ENCODE peak calls at places on chromosome 4, in nine cellular contexts. Y, I, O, U, H, C, J, B and T are unnamed samples.

GRCh38 chr4:149914521-149915115 is 99.0 kb upstream of the IQCM start:
- DNase-seq in H (peak), B (no peak), J (no peak), I (no peak), U (peak), O (peak), C (no peak), Y (peak), T (peak)

GRCh38 chr4:140156529-140157171 is 2.7 kb upstream of the MAML3 start:
- DNase-seq in B (no peak), Y (no peak), I (no peak), C (no peak), U (no peak), J (no peak), O (no peak), H (peak), T (no peak)

GRCh38 chr4:126172126-126172525 is 857.4 kb downstream of the FAT4 start:
- DNase-seq in U (no peak), B (no peak), C (no peak), Y (peak), J (no peak), I (no peak), H (no peak), O (no peak), T (no peak)

GRCh38 chr4:138267835-138268234 is 25.7 kb upstream of the SLC7A11 start:
- DNase-seq in U (no peak), H (no peak), Y (no peak), B (no peak), J (no peak), I (no peak), C (no peak), O (no peak), T (no peak)

GRCh38 chr4:100504086-100504874 is 13.5 kb downstream of the EMCN start:
- DNase-seq in U (peak), Y (no peak), O (peak), C (no peak), B (no peak), I (no peak), H (no peak), J (no peak), T (no peak)

GRCh38 chr4:92232566-92232965 is 71.2 kb upstream of the GRID2 start:
- DNase-seq in U (no peak), J (no peak), B (no peak), C (no peak), H (no peak), O (no peak), Y (peak), I (no peak), T (no peak)

GRCh38 chr4:149521611-149522010 is 294.0 kb downstream of the IQCM start:
- DNase-seq in C (no peak), Y (peak), U (no peak), B (no peak), J (no peak), O (no peak), H (no peak), I (no peak), T (no peak)

GRCh38 chr4:55365347-55365728 is 19.3 kb downstream of the SRD5A3 start:
- DNase-seq in I (no peak), Y (no peak), H (no peak), C (no peak), O (no peak), J (no peak), B (no peak), U (no peak), T (no peak)

GRCh38 chr4:186839122-186840037 is 115.7 kb upstream of the FAT1 start:
- DNase-seq in U (no peak), Y (peak), C (no peak), H (no peak), O (peak), B (no peak), I (no peak), J (no peak), T (no peak)

GRCh38 chr4:184515606-184516005 is 41.3 kb upstream of the IRF2 start:
- DNase-seq in I (no peak), B (no peak), U (no peak), O (no peak), Y (no peak), C (no peak), H (no peak), J (no peak), T (no peak)

GRCh38 chr4:47926667-47927258 is 12.4 kb upstream of the NFXL1 start:
- DNase-seq in U (peak), O (peak), J (peak), C (peak), B (peak), Y (peak), H (peak), I (peak), T (peak)

GRCh38 chr4:120918788-120919187 is 3.7 kb downstream of the PRDM5 start:
- DNase-seq in H (no peak), J (no peak), B (peak), U (peak), O (no peak), C (no peak), Y (no peak), I (no peak), T (no peak)

GRCh38 chr4:55820260-55820659 is 670 bp downstream of the EXOC1L start:
- DNase-seq in J (no peak), Y (no peak), I (no peak), H (no peak), B (no peak), O (no peak), U (no peak), C (no peak), T (no peak)

GRCh38 chr4:164802301-164802700 is 48.4 kb downstream of the SMIM31 start:
- DNase-seq in C (no peak), B (no peak), U (no peak), I (no peak), Y (no peak), O (no peak), H (no peak), J (no peak), T (no peak)

GRCh38 chr4:139453041-139453370 is 915 bp upstream of the RAB33B start:
- DNase-seq in I (peak), B (no peak), Y (peak), C (no peak), J (no peak), H (peak), U (peak), O (peak), T (peak)

GRCh38 chr4:123546123-123546654 is 149.6 kb downstream of the SPRY1 start:
- DNase-seq in U (no peak), Y (peak), J (no peak), O (no peak), I (no peak), C (no peak), B (no peak), H (no peak), T (no peak)

GRCh38 chr4:155972098-155972497 is 18.4 kb upstream of the CTSO start:
- DNase-seq in Y (peak), O (peak), U (peak), C (no peak), H (no peak), B (no peak), J (no peak), I (no peak), T (no peak)

GRCh38 chr4:10787365-10787764 is 102.8 kb upstream of the CLNK start:
- DNase-seq in J (no peak), O (no peak), C (no peak), U (no peak), Y (no peak), H (no peak), B (no peak), I (no peak), T (no peak)

GRCh38 chr4:169124661-169125060 is 114.6 kb upstream of the CBR4 start:
- DNase-seq in U (no peak), I (no peak), Y (no peak), J (no peak), B (no peak), O (no peak), C (no peak), H (no peak), T (no peak)

GRCh38 chr4:139219450-139220055 is 42.5 kb upstream of the ELF2 start:
- DNase-seq in J (no peak), B (peak), I (no peak), H (no peak), O (no peak), C (no peak), Y (no peak), U (no peak), T (no peak)

GRCh38 chr4:148258526-148258925 is 183.7 kb downstream of the NR3C2 start:
- DNase-seq in J (no peak), C (no peak), U (no peak), Y (no peak), O (no peak), H (no peak), I (no peak), B (no peak), T (no peak)

GRCh38 chr4:149987330-149987751 is 90.9 kb upstream of the DCLK2 start:
- DNase-seq in H (no peak), B (no peak), Y (no peak), O (no peak), I (no peak), U (no peak), J (no peak), C (no peak), T (no peak)

GRCh38 chr4:42398448-42399355 is 1.4 kb downstream of the SHISA3 start:
- DNase-seq in Y (no peak), J (no peak), H (no peak), O (no peak), C (no peak), U (peak), I (no peak), B (no peak), T (no peak)

GRCh38 chr4:76831475-76832390 is 66.2 kb downstream of the SOWAHB start:
- DNase-seq in O (no peak), I (no peak), H (no peak), C (no peak), Y (peak), B (no peak), J (no peak), U (no peak), T (no peak)

GRCh38 chr4:169791527-169792156 is 33.9 kb upstream of the HPF1 start:
- DNase-seq in U (peak), C (peak), Y (peak), I (no peak), B (peak), O (peak), J (no peak), H (no peak), T (no peak)

GRCh38 chr4:164807611-164808010 is 53.7 kb downstream of the SMIM31 start:
- DNase-seq in J (peak), Y (no peak), I (no peak), B (no peak), O (peak), H (no peak), U (peak), C (no peak), T (no peak)

DNA sequence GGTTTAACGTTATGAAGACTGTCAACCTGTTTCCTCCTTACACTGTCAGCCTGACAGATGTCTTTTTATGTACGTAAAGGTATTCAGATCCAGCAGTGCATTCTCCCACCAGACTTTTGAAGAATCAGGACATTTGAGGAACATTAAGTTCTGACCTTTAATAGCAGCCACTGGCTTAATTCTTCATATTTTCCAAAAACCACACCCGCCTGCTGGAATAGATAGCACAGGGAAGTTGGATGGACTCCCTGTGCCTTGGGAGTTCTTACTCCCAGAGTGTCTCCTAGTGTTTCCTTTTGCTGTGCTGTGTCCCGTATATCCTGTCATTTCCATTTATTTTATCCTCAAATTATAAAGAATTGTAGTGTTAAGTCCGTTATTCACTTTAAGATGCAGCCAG is 94.5 kb downstream of the AFF1 start:
- DNase-seq in U (no peak), I (no peak), H (no peak), C (no peak), J (no peak), O (no peak), B (no peak), Y (no peak), T (no peak)
- H3K4me3 ChIP-seq in U (no peak), I (no peak), H (no peak), C (no peak), J (no peak), O (no peak), B (no peak), Y (no peak), T (no peak)

DNA sequence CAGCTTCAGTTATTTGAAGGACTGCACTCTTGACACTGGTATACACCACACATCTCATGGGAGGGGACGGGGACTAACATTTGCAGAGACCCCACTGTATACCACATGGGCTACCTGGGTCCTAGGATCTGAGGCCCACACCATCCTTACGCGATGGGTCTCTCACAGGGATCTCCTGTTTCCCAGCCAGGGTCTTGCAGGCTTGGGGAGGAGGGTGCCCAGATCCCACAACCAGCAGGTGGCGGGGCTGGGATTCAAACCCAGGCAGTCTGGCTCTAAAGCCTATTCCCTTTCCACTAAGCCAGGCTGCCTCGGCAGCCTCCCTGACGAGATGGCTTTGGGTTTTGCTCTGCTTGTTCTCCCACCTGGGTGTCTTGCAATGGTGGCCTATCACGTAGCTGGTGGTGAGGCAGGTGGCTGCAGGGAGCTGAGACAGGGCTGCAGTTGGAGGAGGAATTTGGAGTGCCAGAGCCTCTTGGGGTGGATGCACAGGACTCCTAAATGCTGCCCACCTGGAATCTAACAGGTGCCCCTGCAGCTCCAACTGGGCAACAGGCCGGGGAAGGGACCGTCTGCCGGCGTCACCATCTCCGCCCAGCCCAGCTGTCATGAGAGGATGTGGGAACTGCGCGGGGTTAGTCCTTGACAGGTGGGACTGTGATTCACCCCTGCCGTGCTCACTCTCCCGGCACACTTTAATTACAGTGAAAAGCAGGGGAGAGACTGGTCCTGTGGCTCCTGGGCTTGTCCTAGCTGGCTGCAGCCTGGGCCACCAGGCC is 110.7 kb downstream of the PSAPL1 start:
- DNase-seq in Y (no peak), H (no peak), J (no peak), U (no peak), O (no peak), I (no peak), B (no peak), C (peak), T (no peak)
- TF ChIP-seq CTCF in Y (peak), H (no peak), J (no peak), U (no peak), O (no peak), I (no peak), B (no peak), C (no peak), T (no peak)

GRCh38 chr4:162872001-162872400 is 294.7 kb downstream of the NAF1 start:
- DNase-seq in B (no peak), U (no peak), I (no peak), O (no peak), C (no peak), H (no peak), Y (no peak), J (no peak), T (no peak)
- H3K4me3 ChIP-seq in B (no peak), U (no peak), I (no peak), O (no peak), C (no peak), H (no peak), Y (no peak), J (no peak), T (no peak)

DNA sequence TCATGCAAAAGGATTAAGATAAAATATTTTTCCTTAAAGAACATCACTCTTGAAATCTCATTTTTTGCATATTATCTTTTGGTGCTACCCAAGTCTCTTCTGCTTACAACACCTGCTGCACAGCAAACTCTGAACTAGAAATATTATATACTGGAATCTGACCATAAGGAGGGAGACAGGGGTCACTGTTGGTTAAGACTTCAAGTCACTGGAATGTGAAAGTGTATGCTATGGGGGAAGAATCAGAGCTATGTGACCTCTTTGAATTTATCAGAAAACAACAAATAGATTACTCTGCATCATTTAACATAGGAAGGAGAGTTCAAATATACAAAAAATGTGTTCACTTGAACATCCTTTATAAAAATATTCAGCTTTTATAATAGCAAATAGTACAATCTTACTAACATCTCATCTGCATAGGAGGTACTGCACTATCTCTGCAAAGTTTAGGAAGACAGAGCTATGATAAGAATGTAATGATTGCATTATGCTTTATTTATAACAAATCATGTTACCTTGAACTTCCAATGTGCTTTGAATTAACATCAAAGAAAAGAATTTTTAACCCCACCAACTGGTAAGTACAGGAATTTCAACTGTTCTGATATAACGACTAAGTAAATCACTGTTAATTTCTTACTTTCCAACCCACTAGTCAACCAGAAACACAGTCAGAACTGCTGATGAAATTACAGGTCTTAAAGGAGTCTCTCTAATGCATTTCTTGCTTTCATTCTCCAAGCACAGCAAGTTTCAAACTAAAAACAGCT is 69.8 kb downstream of the ZNF827 start:
- DNase-seq in J (no peak), H (peak), B (no peak), U (no peak), O (no peak), I (no peak), Y (no peak), C (no peak), T (no peak)
- TF ChIP-seq CTCF in J (no peak), H (peak), B (peak), U (peak), O (no peak), I (peak), Y (no peak), C (no peak), T (peak)

GRCh38 chr4:19987746-19988145 is 264.0 kb upstream of the SLIT2 start:
- DNase-seq in H (no peak), C (no peak), U (no peak), B (no peak), I (no peak), O (peak), Y (peak), J (no peak), T (peak)

GRCh38 chr4:19983072-19983471 is 268.6 kb upstream of the SLIT2 start:
- DNase-seq in C (no peak), U (no peak), H (no peak), O (peak), Y (peak), B (no peak), I (no peak), J (no peak), T (peak)

GRCh38 chr4:19982556-19982955 is 269.1 kb upstream of the SLIT2 start:
- DNase-seq in B (no peak), U (no peak), I (no peak), O (peak), J (no peak), H (no peak), C (no peak), Y (peak), T (peak)
- H3K4me3 ChIP-seq in B (no peak), U (no peak), I (no peak), O (no peak), J (no peak), H (no peak), C (no peak), Y (no peak), T (no peak)

GRCh38 chr4:7464259-7464655 is 29.5 kb upstream of the PSAPL1 start:
- DNase-seq in J (no peak), U (no peak), B (no peak), Y (no peak), C (no peak), I (no peak), O (no peak), H (no peak), T (no peak)
- TF ChIP-seq CTCF in J (no peak), U (no peak), B (no peak), Y (no peak), C (no peak), I (no peak), O (no peak), H (no peak), T (no peak)

GRCh38 chr4:85478576-85478975 is 3.6 kb downstream of the ARHGAP24 start:
- DNase-seq in I (no peak), B (no peak), J (no peak), Y (no peak), U (no peak), C (no peak), H (no peak), O (no peak), T (no peak)
- H3K4me3 ChIP-seq in I (peak), B (no peak), J (no peak), Y (no peak), U (no peak), C (no peak), H (no peak), O (no peak), T (no peak)

DNA sequence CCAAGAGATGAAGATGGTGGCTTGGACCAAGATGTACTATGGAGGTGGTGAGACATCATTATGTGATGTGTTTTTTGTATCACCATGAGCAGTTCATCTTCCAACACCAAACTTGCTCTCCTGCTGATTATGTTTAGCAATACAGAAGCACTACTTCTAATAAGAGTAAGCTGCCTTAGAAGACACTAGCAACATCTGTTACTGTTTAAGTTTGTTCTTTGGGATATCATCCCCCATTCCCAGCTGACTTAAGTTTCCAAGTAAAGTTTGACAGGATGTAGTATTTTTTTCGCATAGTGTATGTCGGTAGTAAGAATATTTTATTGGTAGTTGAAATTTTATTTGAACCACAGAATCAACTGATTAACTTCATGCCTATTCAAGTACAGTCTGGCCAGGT is 123.5 kb upstream of the BMPR1B start:
- DNase-seq in O (no peak), U (no peak), J (no peak), C (no peak), Y (no peak), H (no peak), I (no peak), B (no peak), T (peak)
- TF ChIP-seq CTCF in O (no peak), U (no peak), J (no peak), C (no peak), Y (no peak), H (no peak), I (no peak), B (no peak), T (no peak)

GRCh38 chr4:39609454-39609911 is 29.2 kb downstream of the SMIM14 start:
- DNase-seq in C (no peak), U (no peak), B (no peak), H (no peak), I (peak), J (no peak), O (no peak), Y (no peak), T (no peak)
- H3K4me3 ChIP-seq in C (no peak), U (no peak), B (no peak), H (no peak), I (no peak), J (no peak), O (no peak), Y (no peak), T (no peak)